ENCODE peak calls at places on chromosomes 2 and 18, in eight cellular contexts. T, L, V, W, K, R, E and P are unnamed samples.

GRCh38 chr2:127511090-127511489 is 15.2 kb downstream of the IWS1 start:
- DNase-seq in W (no peak), E (no peak), T (no peak), L (no peak), V (no peak), K (no peak), R (no peak), P (no peak)

GRCh38 chr2:204298426-204298825 is 246.8 kb upstream of the PARD3B start:
- DNase-seq in V (no peak), R (no peak), W (no peak), T (no peak), L (no peak), E (no peak), K (no peak), P (no peak)

GRCh38 chr2:237706257-237706656 is 78.9 kb downstream of the LRRFIP1 start:
- DNase-seq in L (no peak), T (no peak), E (no peak), V (no peak), W (no peak), R (no peak), K (no peak), P (no peak)

GRCh38 chr2:49619804-49620203 is 465.5 kb upstream of the FSHR start:
- DNase-seq in E (no peak), V (no peak), R (peak), T (no peak), W (no peak), L (no peak), K (no peak), P (no peak)

GRCh38 chr2:227804970-227805369 is 8.7 kb upstream of the CCL20 start:
- DNase-seq in V (no peak), R (no peak), W (no peak), E (no peak), K (no peak), L (no peak), T (no peak), P (no peak)

GRCh38 chr2:181036848-181037603 is 56.6 kb downstream of the UBE2E3 start:
- DNase-seq in V (no peak), R (no peak), E (no peak), L (no peak), T (no peak), W (peak), K (no peak), P (peak)

GRCh38 chr18:34709104-34709503 is 994 bp upstream of the DTNA start:
- DNase-seq in R (no peak), L (no peak), V (no peak), K (no peak), T (no peak), W (peak), E (no peak), P (peak)

GRCh38 chr2:9807555-9808305 is 35.5 kb upstream of the TAF1B start:
- DNase-seq in V (no peak), T (no peak), E (no peak), W (no peak), K (no peak), R (no peak), L (no peak), P (no peak)

GRCh38 chr2:101961287-101962242 is 30.2 kb upstream of the IL1R2 start:
- DNase-seq in L (peak), T (peak), E (no peak), W (peak), K (no peak), V (no peak), R (no peak), P (no peak)

GRCh38 chr2:163580757-163581156 is 155.1 kb downstream of the FIGN start:
- DNase-seq in R (no peak), L (no peak), T (no peak), K (no peak), V (no peak), E (no peak), W (no peak), P (no peak)

GRCh38 chr2:58664523-58665155 is 423.5 kb upstream of the FANCL start:
- DNase-seq in K (no peak), L (no peak), T (no peak), R (no peak), W (no peak), V (no peak), E (no peak), P (no peak)

GRCh38 chr2:236768393-236769140 is 198.9 kb downstream of the ACKR3 start:
- DNase-seq in R (no peak), V (no peak), T (no peak), E (no peak), W (peak), K (no peak), L (no peak), P (no peak)

GRCh38 chr18:75638597-75639467 is 211.3 kb upstream of the SMIM21 start:
- DNase-seq in K (no peak), R (peak), E (no peak), L (no peak), T (peak), W (peak), V (no peak), P (no peak)

GRCh38 chr2:27730249-27730648 is 41.3 kb upstream of the MRPL33 start:
- DNase-seq in K (no peak), L (no peak), W (no peak), R (no peak), V (no peak), E (no peak), T (no peak), P (no peak)

GRCh38 chr2:129256642-129257041 is 722.8 kb upstream of the RAB6C start:
- DNase-seq in W (no peak), E (no peak), R (no peak), L (no peak), T (no peak), K (no peak), V (no peak), P (no peak)

GRCh38 chr2:63041592-63041991 is 9.0 kb upstream of the OTX1 start:
- DNase-seq in T (no peak), L (no peak), V (no peak), K (no peak), W (no peak), R (no peak), E (no peak), P (no peak)

GRCh38 chr18:25136416-25137132 is 215.4 kb downstream of the ZNF521 start:
- DNase-seq in K (no peak), R (no peak), L (no peak), T (no peak), V (no peak), E (no peak), W (no peak), P (no peak)

GRCh38 chr2:140761807-140762206 is 1369.0 kb downstream of the LRP1B start:
- DNase-seq in K (no peak), E (no peak), T (no peak), V (no peak), L (no peak), W (no peak), R (no peak), P (no peak)

GRCh38 chr18:35386600-35387366 is 9.6 kb upstream of the ZNF396 start:
- DNase-seq in T (peak), V (peak), L (no peak), W (peak), R (peak), E (no peak), K (peak), P (peak)

GRCh38 chr2:164335128-164335527 is 286.2 kb downstream of the GRB14 start:
- DNase-seq in V (no peak), K (no peak), E (no peak), L (no peak), R (peak), T (no peak), W (no peak), P (no peak)

GRCh38 chr2:226733189-226733858 is 66.3 kb downstream of the IRS1 start:
- DNase-seq in E (no peak), T (no peak), L (no peak), V (peak), R (no peak), K (no peak), W (no peak), P (no peak)

GRCh38 chr2:23480991-23481797 is 96.2 kb downstream of the KLHL29 start:
- DNase-seq in V (peak), W (peak), E (no peak), T (no peak), R (peak), K (no peak), L (no peak), P (peak)

GRCh38 chr18:63299837-63300787 is 19.5 kb downstream of the BCL2 start:
- DNase-seq in T (no peak), E (no peak), V (no peak), W (no peak), L (no peak), R (no peak), K (no peak), P (no peak)

GRCh38 chr2:217662984-217663602 is 339.7 kb downstream of the TNS1 start:
- DNase-seq in R (no peak), V (no peak), L (no peak), W (peak), T (no peak), K (no peak), E (no peak), P (no peak)

GRCh38 chr2:165864353-165864752 is 70.3 kb upstream of the GALNT3 start:
- DNase-seq in L (no peak), T (no peak), E (no peak), W (no peak), K (no peak), V (no peak), R (peak), P (no peak)

GRCh38 chr2:192030289-192030688 is 164.4 kb downstream of the TMEFF2 start:
- DNase-seq in W (peak), K (no peak), T (no peak), L (no peak), V (no peak), E (no peak), R (peak), P (no peak)

GRCh38 chr2:71614976-71615768 is 161.8 kb downstream of the DYSF start:
- DNase-seq in W (peak), K (no peak), R (no peak), L (peak), T (peak), V (no peak), E (no peak), P (no peak)

GRCh38 chr18:10047237-10047636 is 133.4 kb downstream of the VAPA start:
- DNase-seq in V (no peak), W (peak), E (no peak), K (no peak), T (no peak), R (no peak), L (no peak), P (no peak)

GRCh38 chr2:240963065-240963375 is 35.4 kb upstream of the SNED1 start:
- DNase-seq in R (no peak), K (no peak), W (no peak), T (no peak), E (no peak), V (no peak), L (peak), P (no peak)